ENCODE peak calls at places on chromosomes 7 and 10, in four cellular contexts. J, G, Q and B are unnamed samples.

GRCh38 chr7:139738101-139738489 is 39.7 kb downstream of the HIPK2 start:
- DNase-seq in Q (peak), J (no peak), G (peak), B (no peak)

GRCh38 chr7:130593033-130593432 is 75.5 kb downstream of the COPG2 start:
- DNase-seq in G (peak), Q (no peak), J (no peak), B (no peak)

GRCh38 chr10:124879136-124879535 is 62.8 kb upstream of the ZRANB1 start:
- DNase-seq in Q (no peak), G (no peak), J (no peak), B (no peak)

GRCh38 chr10:79595510-79595909 is 15.2 kb upstream of the SFTPA1 start:
- DNase-seq in G (no peak), Q (no peak), J (no peak), B (no peak)

GRCh38 chr10:6148908-6149307 is 53.8 kb upstream of the PFKFB3 start:
- DNase-seq in G (no peak), Q (no peak), J (no peak), B (no peak)

GRCh38 chr7:117385340-117386124 is 41.8 kb downstream of the ASZ1 start:
- DNase-seq in J (no peak), G (peak), Q (no peak), B (no peak)

GRCh38 chr10:67520924-67521520 is 175.0 kb downstream of the CTNNA3 start:
- DNase-seq in G (peak), Q (peak), J (no peak), B (peak)

GRCh38 chr7:35253680-35254495 is at the start of gene TBX20:
- DNase-seq in G (peak), Q (no peak), J (peak), B (peak)

GRCh38 chr10:128534686-128535085 is 408.5 kb upstream of the MKI67 start:
- DNase-seq in G (no peak), J (no peak), Q (no peak), B (no peak)

GRCh38 chr7:818031-818699 is 14.1 kb upstream of the SUN1 start:
- DNase-seq in Q (peak), J (no peak), G (peak), B (no peak)

GRCh38 chr7:15457959-15458955 is 103.6 kb downstream of the AGMO start:
- DNase-seq in Q (no peak), G (no peak), J (no peak), B (no peak)

GRCh38 chr10:132727411-132727810 is 58.5 kb downstream of the NKX6-2 start:
- DNase-seq in J (no peak), G (no peak), Q (no peak), B (no peak)

GRCh38 chr10:5565671-5566581 is 41.2 kb downstream of the CALML3 start:
- DNase-seq in Q (no peak), J (no peak), G (peak), B (no peak)

GRCh38 chr7:133376514-133376913 is 123.6 kb downstream of the EXOC4 start:
- DNase-seq in Q (no peak), J (no peak), G (no peak), B (no peak)

GRCh38 chr7:33845991-33846509 is 59.3 kb upstream of the BMPER start:
- DNase-seq in Q (no peak), J (peak), G (peak), B (no peak)

GRCh38 chr10:131848296-131848695 is 52.5 kb upstream of the PPP2R2D start:
- DNase-seq in G (no peak), Q (no peak), J (no peak), B (no peak)

GRCh38 chr10:116783011-116783655 is 40.8 kb upstream of the HSPA12A start:
- DNase-seq in Q (no peak), G (peak), J (no peak), B (no peak)

GRCh38 chr7:37901890-37902524 is 14.6 kb downstream of the SFRP4 start:
- DNase-seq in Q (peak), G (peak), J (no peak), B (no peak)

GRCh38 chr7:36995776-36996175 is 271.5 kb upstream of the AOAH start:
- DNase-seq in G (no peak), Q (no peak), J (no peak), B (no peak)

GRCh38 chr10:46992794-46993552 is 81.7 kb downstream of the PTPN20 start:
- DNase-seq in J (peak), G (peak), Q (peak), B (no peak)
- TF ChIP-seq CTCF in J (peak), G (peak), Q (peak), B (peak)

DNA sequence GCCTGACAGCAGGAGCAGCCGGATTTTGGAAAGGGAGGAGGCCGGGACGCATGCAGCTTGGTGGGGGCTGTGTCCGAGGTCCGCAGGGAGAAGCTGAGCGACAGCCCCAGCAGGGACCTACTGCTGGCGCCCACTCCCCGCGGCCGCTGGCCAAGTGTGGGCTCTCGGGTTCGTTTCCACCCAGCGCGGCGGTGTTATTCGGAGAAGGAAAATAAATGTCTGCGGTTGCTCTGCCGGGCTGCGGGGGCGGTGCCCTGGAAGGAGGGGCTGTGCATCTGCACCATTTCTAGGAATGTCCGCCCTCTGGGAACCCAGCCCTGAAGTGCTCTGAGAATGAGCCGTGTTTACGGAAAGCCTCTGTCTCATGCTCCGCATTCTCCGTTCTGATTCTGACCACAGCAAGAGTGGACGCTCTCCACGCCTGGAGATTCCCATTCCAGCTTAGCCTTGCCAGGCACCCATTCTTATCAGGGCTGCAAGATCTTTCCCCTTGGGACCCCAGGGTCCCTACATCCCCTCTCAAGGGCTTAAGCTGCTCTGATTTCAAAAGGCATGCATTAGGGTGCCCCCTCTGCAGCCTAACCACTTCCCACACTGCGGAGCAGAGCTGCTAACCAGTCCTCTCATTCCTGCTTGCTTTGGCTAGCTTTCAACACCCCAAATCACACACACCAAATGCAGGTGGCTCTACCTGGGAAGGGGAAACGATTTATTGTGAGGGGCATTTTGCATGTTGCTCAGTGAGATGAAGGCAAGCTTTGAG is 256.6 kb upstream of the GLI3 start:
- DNase-seq in J (peak), Q (no peak), G (peak), B (peak)
- TF ChIP-seq CTCF in J (no peak), Q (no peak), G (no peak), B (peak)

GRCh38 chr7:40829201-40829600 is 694.4 kb downstream of the SUGCT start:
- DNase-seq in G (no peak), Q (no peak), J (no peak), B (no peak)
- TF ChIP-seq CTCF in G (no peak), Q (no peak), J (no peak), B (no peak)

DNA sequence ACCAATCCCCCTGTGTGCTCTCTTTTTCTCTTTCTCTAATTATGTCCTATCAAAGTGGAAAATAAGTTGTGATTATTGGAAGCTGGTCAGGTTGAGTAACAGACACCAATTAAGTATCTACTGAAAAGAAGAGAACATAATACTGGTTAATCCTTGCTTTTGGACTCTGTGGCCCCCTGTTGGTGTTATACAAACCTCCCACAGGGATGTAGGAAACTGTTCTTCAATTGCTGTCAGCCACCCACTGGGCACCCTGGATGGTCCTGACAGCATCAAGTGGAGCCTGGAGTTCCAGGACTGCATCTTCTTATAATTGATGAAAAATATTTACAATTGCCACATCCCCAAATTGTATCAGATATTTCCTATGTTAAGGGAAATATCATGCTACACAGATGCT is 939.7 kb downstream of the KCNMA1 start:
- DNase-seq in Q (no peak), J (no peak), G (no peak), B (no peak)
- TF ChIP-seq CTCF in Q (no peak), J (no peak), G (no peak), B (no peak)

GRCh38 chr10:93224005-93224779 is 150.5 kb downstream of the CYP26A1 start:
- DNase-seq in J (no peak), Q (no peak), G (no peak), B (no peak)
- TF ChIP-seq CTCF in J (no peak), Q (peak), G (no peak), B (no peak)